ENCODE peak calls at places on chromosome 5, in four cellular contexts. M is DMS79 treated with DMSO at 0.1 percent for 48 hours, N is cardiac muscle cell, F is epithelial cell of esophagus. Z is an unnamed sample.

GRCh38 chr5:5886812-5887486 is 464.5 kb downstream of the ICE1 start:
- DNase-seq in M (peak; percentile 9), N (peak; percentile 36), F (peak; percentile 11), Z (no peak)

GRCh38 chr5:177426566-177427210 is at the start of gene GRK6:
- DNase-seq in M (no peak), F (peak; percentile 46), N (no peak), Z (peak; percentile 54)

GRCh38 chr5:5546408-5546807 is 123.9 kb downstream of the ICE1 start:
- DNase-seq in F (no peak), M (no peak), N (no peak), Z (no peak)

GRCh38 chr5:17190242-17190778 is 27.1 kb upstream of the BASP1 start:
- DNase-seq in N (peak; percentile 64), M (peak; percentile 25), F (peak; percentile 66), Z (no peak)

GRCh38 chr5:68749648-68750047 is 344.2 kb upstream of the SLC30A5 start:
- DNase-seq in M (no peak), N (no peak), F (peak; percentile 24), Z (no peak)

GRCh38 chr5:172716796-172717313 is 54.1 kb downstream of the DUSP1 start:
- DNase-seq in M (peak; percentile 22), N (peak; percentile 87), F (peak; percentile 77), Z (peak; percentile 78)

GRCh38 chr5:96253140-96253539 is 179.9 kb downstream of the PCSK1 start:
- DNase-seq in F (no peak), M (no peak), N (no peak), Z (no peak)

GRCh38 chr5:38783011-38783551 is 62.7 kb upstream of the OSMR start:
- DNase-seq in M (peak; percentile 95), F (peak; percentile 35), N (no peak), Z (peak; percentile 6)

GRCh38 chr5:38078161-38078560 is 180.2 kb upstream of the EGFLAM start:
- DNase-seq in M (no peak), N (no peak), F (peak; percentile 11), Z (no peak)

GRCh38 chr5:14818931-14819790 is 52.4 kb downstream of the ANKH start:
- DNase-seq in F (no peak), M (no peak), N (no peak), Z (no peak)

GRCh38 chr5:85868070-85868469 is 749.7 kb upstream of the COX7C start:
- DNase-seq in M (no peak), N (no peak), F (no peak), Z (peak; percentile 24)

GRCh38 chr5:5492087-5492933 is 69.8 kb downstream of the ICE1 start:
- DNase-seq in N (peak; percentile 72), F (peak; percentile 67), M (peak; percentile 58), Z (peak; percentile 46)

GRCh38 chr5:175624362-175624761 is 33.5 kb upstream of the HRH2 start:
- DNase-seq in F (no peak), N (no peak), M (no peak), Z (no peak)

GRCh38 chr5:43014522-43014921 is 25.6 kb downstream of the ANXA2R start:
- DNase-seq in F (no peak), M (no peak), N (no peak), Z (no peak)

GRCh38 chr5:127029513-127030258 is 672 bp downstream of the MARCHF3 start:
- DNase-seq in F (peak; percentile 77), N (peak; percentile 60), M (peak; percentile 7), Z (peak; percentile 52)

GRCh38 chr5:179376701-179377420 is 31.6 kb upstream of the ADAMTS2 start:
- DNase-seq in M (peak; percentile 16), F (no peak), N (no peak), Z (no peak)

GRCh38 chr5:92429642-92430041 is 1046.5 kb upstream of the ARRDC3 start:
- DNase-seq in M (no peak), N (no peak), F (no peak), Z (no peak)

GRCh38 chr5:176713409-176713808 is 66.1 kb downstream of the TSPAN17 start:
- DNase-seq in F (no peak), N (no peak), M (no peak), Z (no peak)

GRCh38 chr5:38660194-38660668 is 103.8 kb upstream of the LIFR start:
- DNase-seq in N (peak; percentile 86), F (peak; percentile 76), M (no peak), Z (peak; percentile 93)

Z was measured in Caco-2.